ENCODE peak calls at places on chromosome X, in seven cellular contexts. One of them, this sample, is unnamed.

GRCh38 chrX:136185409-136186022 is 38.2 kb downstream of the FHL1 start:
- DNase-seq in left lung: no peak
- DNase-seq in NCI-H1092: no peak
- DNase-seq in G401: peak; percentile 25
- DNase-seq in kidney tubule cell: peak; percentile 62
- DNase-seq in head of caudate nucleus: no peak
- DNase-seq in stromal cell of bone marrow: no peak
- DNase-seq in this sample: no peak

GRCh38 chrX:119094819-119095218 is 22.0 kb downstream of the CT47C1 start:
- DNase-seq in left lung: no peak
- DNase-seq in NCI-H1092: no peak
- DNase-seq in G401: no peak
- DNase-seq in kidney tubule cell: no peak
- DNase-seq in head of caudate nucleus: no peak
- DNase-seq in stromal cell of bone marrow: no peak
- DNase-seq in this sample: no peak

GRCh38 chrX:153727108-153727931 is 2.7 kb downstream of the ABCD1 start:
- DNase-seq in left lung: peak; percentile 52
- DNase-seq in NCI-H1092: peak; percentile 70
- DNase-seq in G401: peak; percentile 58
- DNase-seq in kidney tubule cell: peak; percentile 12
- DNase-seq in head of caudate nucleus: peak; percentile 66
- DNase-seq in stromal cell of bone marrow: no peak
- DNase-seq in this sample: peak; percentile 56

GRCh38 chrX:14927391-14927790 is 54.2 kb downstream of the MOSPD2 start:
- DNase-seq in left lung: no peak
- DNase-seq in NCI-H1092: no peak
- DNase-seq in G401: no peak
- DNase-seq in kidney tubule cell: no peak
- DNase-seq in head of caudate nucleus: no peak
- DNase-seq in stromal cell of bone marrow: no peak
- DNase-seq in this sample: no peak

GRCh38 chrX:107840971-107841370 is 15.3 kb downstream of the MID2 start:
- DNase-seq in left lung: no peak
- DNase-seq in NCI-H1092: no peak
- DNase-seq in G401: no peak
- DNase-seq in kidney tubule cell: no peak
- DNase-seq in head of caudate nucleus: no peak
- DNase-seq in stromal cell of bone marrow: no peak
- DNase-seq in this sample: no peak

GRCh38 chrX:109199726-109200125 is 282.2 kb downstream of the GUCY2F start:
- DNase-seq in left lung: no peak
- DNase-seq in NCI-H1092: no peak
- DNase-seq in G401: no peak
- DNase-seq in kidney tubule cell: no peak
- DNase-seq in head of caudate nucleus: no peak
- DNase-seq in stromal cell of bone marrow: peak; percentile 44
- DNase-seq in this sample: no peak

GRCh38 chrX:148417934-148418333 is 82.5 kb upstream of the AFF2 start:
- DNase-seq in left lung: no peak
- DNase-seq in NCI-H1092: no peak
- DNase-seq in G401: no peak
- DNase-seq in kidney tubule cell: peak; percentile 62
- DNase-seq in head of caudate nucleus: no peak
- DNase-seq in stromal cell of bone marrow: peak; percentile 48
- DNase-seq in this sample: no peak

GRCh38 chrX:70129811-70130210 is 3.4 kb upstream of the IGBP1 start:
- DNase-seq in left lung: no peak
- DNase-seq in NCI-H1092: no peak
- DNase-seq in G401: no peak
- DNase-seq in kidney tubule cell: peak; percentile 92
- DNase-seq in head of caudate nucleus: no peak
- DNase-seq in stromal cell of bone marrow: no peak
- DNase-seq in this sample: no peak

GRCh38 chrX:69149466-69150293 is 15.6 kb downstream of the PJA1 start:
- DNase-seq in left lung: peak; percentile 21
- DNase-seq in NCI-H1092: no peak
- DNase-seq in G401: no peak
- DNase-seq in kidney tubule cell: no peak
- DNase-seq in head of caudate nucleus: no peak
- DNase-seq in stromal cell of bone marrow: no peak
- DNase-seq in this sample: no peak

GRCh38 chrX:10470009-10470408 is 150.4 kb downstream of the MID1 start:
- DNase-seq in left lung: no peak
- DNase-seq in NCI-H1092: no peak
- DNase-seq in G401: no peak
- DNase-seq in kidney tubule cell: no peak
- DNase-seq in head of caudate nucleus: no peak
- DNase-seq in stromal cell of bone marrow: no peak
- DNase-seq in this sample: no peak

GRCh38 chrX:20285513-20285912 is 18.8 kb upstream of the RPS6KA3 start:
- DNase-seq in left lung: no peak
- DNase-seq in NCI-H1092: no peak
- DNase-seq in G401: no peak
- DNase-seq in kidney tubule cell: no peak
- DNase-seq in head of caudate nucleus: no peak
- DNase-seq in stromal cell of bone marrow: peak; percentile 65
- DNase-seq in this sample: no peak

GRCh38 chrX:74537011-74537390 is 77.4 kb downstream of the RLIM start:
- DNase-seq in left lung: no peak
- DNase-seq in NCI-H1092: no peak
- DNase-seq in G401: no peak
- DNase-seq in kidney tubule cell: no peak
- DNase-seq in head of caudate nucleus: no peak
- DNase-seq in stromal cell of bone marrow: no peak
- DNase-seq in this sample: no peak

GRCh38 chrX:11770320-11770719 is 12.3 kb downstream of the MSL3 start:
- DNase-seq in left lung: peak; percentile 46
- DNase-seq in NCI-H1092: no peak
- DNase-seq in G401: peak; percentile 59
- DNase-seq in kidney tubule cell: peak; percentile 73
- DNase-seq in head of caudate nucleus: peak; percentile 27
- DNase-seq in stromal cell of bone marrow: no peak
- DNase-seq in this sample: peak; percentile 43

GRCh38 chrX:48937065-48937907 is 18.5 kb upstream of the PIM2 start:
- DNase-seq in left lung: peak; percentile 81
- DNase-seq in NCI-H1092: no peak
- DNase-seq in G401: peak; percentile 39
- DNase-seq in kidney tubule cell: no peak
- DNase-seq in head of caudate nucleus: no peak
- DNase-seq in stromal cell of bone marrow: no peak
- DNase-seq in this sample: peak; percentile 84

GRCh38 chrX:17374619-17375360 is at the start of gene NHS:
- DNase-seq in left lung: peak; percentile 36
- DNase-seq in NCI-H1092: peak; percentile 70
- DNase-seq in G401: peak; percentile 46
- DNase-seq in kidney tubule cell: peak; percentile 85
- DNase-seq in head of caudate nucleus: peak; percentile 19
- DNase-seq in stromal cell of bone marrow: peak; percentile 57
- DNase-seq in this sample: peak; percentile 52

GRCh38 chrX:131763674-131764073 is 219.8 kb downstream of the OR13H1 start:
- DNase-seq in left lung: peak; percentile 76
- DNase-seq in NCI-H1092: no peak
- DNase-seq in G401: peak; percentile 12
- DNase-seq in kidney tubule cell: peak; percentile 85
- DNase-seq in head of caudate nucleus: no peak
- DNase-seq in stromal cell of bone marrow: no peak
- DNase-seq in this sample: no peak

GRCh38 chrX:70042399-70043371 is 7.1 kb downstream of the AWAT2 start:
- DNase-seq in left lung: no peak
- DNase-seq in NCI-H1092: no peak
- DNase-seq in G401: no peak
- DNase-seq in kidney tubule cell: peak; percentile 42
- DNase-seq in head of caudate nucleus: no peak
- DNase-seq in stromal cell of bone marrow: no peak
- DNase-seq in this sample: no peak

GRCh38 chrX:84415155-84415554 is 87.1 kb downstream of the HDX start:
- DNase-seq in left lung: no peak
- DNase-seq in NCI-H1092: no peak
- DNase-seq in G401: no peak
- DNase-seq in kidney tubule cell: no peak
- DNase-seq in head of caudate nucleus: no peak
- DNase-seq in stromal cell of bone marrow: no peak
- DNase-seq in this sample: no peak

GRCh38 chrX:69759921-69760625 is 144.2 kb downstream of the EDA start:
- DNase-seq in left lung: no peak
- DNase-seq in NCI-H1092: no peak
- DNase-seq in G401: no peak
- DNase-seq in kidney tubule cell: no peak
- DNase-seq in head of caudate nucleus: no peak
- DNase-seq in stromal cell of bone marrow: no peak
- DNase-seq in this sample: no peak

GRCh38 chrX:23742174-23742692 is 843 bp downstream of the ACOT9 start:
- DNase-seq in left lung: no peak
- DNase-seq in NCI-H1092: no peak
- DNase-seq in G401: peak; percentile 27
- DNase-seq in kidney tubule cell: peak; percentile 74
- DNase-seq in head of caudate nucleus: no peak
- DNase-seq in stromal cell of bone marrow: no peak
- DNase-seq in this sample: no peak

GRCh38 chrX:134484039-134484438 is 24.1 kb downstream of the HPRT1 start:
- DNase-seq in left lung: no peak
- DNase-seq in NCI-H1092: peak; percentile 36
- DNase-seq in G401: peak; percentile 15
- DNase-seq in kidney tubule cell: peak; percentile 73
- DNase-seq in head of caudate nucleus: no peak
- DNase-seq in stromal cell of bone marrow: peak; percentile 18
- DNase-seq in this sample: no peak

GRCh38 chrX:41381685-41382084 is 47.7 kb downstream of the DDX3X start:
- DNase-seq in left lung: peak; percentile 69
- DNase-seq in NCI-H1092: no peak
- DNase-seq in G401: no peak
- DNase-seq in kidney tubule cell: peak; percentile 74
- DNase-seq in head of caudate nucleus: no peak
- DNase-seq in stromal cell of bone marrow: peak; percentile 80
- DNase-seq in this sample: peak; percentile 61

GRCh38 chrX:56314334-56314733 is 82.2 kb downstream of the KLF8 start:
- DNase-seq in left lung: no peak
- DNase-seq in NCI-H1092: no peak
- DNase-seq in G401: no peak
- DNase-seq in kidney tubule cell: no peak
- DNase-seq in head of caudate nucleus: no peak
- DNase-seq in stromal cell of bone marrow: no peak
- DNase-seq in this sample: no peak

GRCh38 chrX:96372313-96373046 is 312.2 kb upstream of the DIAPH2 start:
- DNase-seq in left lung: no peak
- DNase-seq in NCI-H1092: no peak
- DNase-seq in G401: peak; percentile 6
- DNase-seq in kidney tubule cell: peak; percentile 66
- DNase-seq in head of caudate nucleus: peak; percentile 0
- DNase-seq in stromal cell of bone marrow: peak; percentile 41
- DNase-seq in this sample: no peak

This sample was measured in lower lobe of right lung.